ENCODE peak calls at places on chromosomes 6 and 20, in ten cellular contexts. I, G, L, N, J, K, C, W, M and P are unnamed samples. For H3K4me1, the result is how much of the 10 kb centered on the place peaks cover.

GRCh38 chr6:14661188-14661587 is 543.6 kb downstream of the CD83 start:
- DNase-seq in N (peak), I (no peak), J (peak), C (no peak), G (no peak), L (no peak), M (no peak), W (no peak), K (no peak), P (no peak)

GRCh38 chr6:157267109-157267611 is 56.2 kb downstream of the TMEM242 start:
- DNase-seq in J (no peak), M (no peak), I (no peak), L (no peak), W (no peak), C (no peak), G (no peak), N (no peak), K (no peak), P (no peak)

GRCh38 chr6:53151676-53152075 is 3.0 kb upstream of the GCM1 start:
- DNase-seq in G (no peak), K (peak), M (no peak), W (no peak), N (no peak), I (no peak), L (no peak), J (no peak), C (no peak), P (no peak)

GRCh38 chr20:11117808-11118528 is 444.2 kb upstream of the JAG1 start:
- DNase-seq in K (peak), W (no peak), M (peak), L (peak), G (no peak), I (no peak), J (no peak), N (no peak), C (no peak), P (no peak)

GRCh38 chr6:27321370-27321769 is 9.3 kb upstream of the POM121L2 start:
- DNase-seq in L (no peak), I (no peak), M (no peak), W (no peak), J (no peak), G (no peak), C (no peak), N (no peak), K (no peak), P (no peak)

GRCh38 chr20:8547035-8547649 is 415.1 kb downstream of the PLCB1 start:
- DNase-seq in W (no peak), K (no peak), L (no peak), C (no peak), G (no peak), N (no peak), I (no peak), M (no peak), J (no peak), P (no peak)

GRCh38 chr20:36808317-36809257 is 35.0 kb upstream of the DSN1 start:
- DNase-seq in G (peak), L (peak), J (peak), W (peak), M (peak), I (peak), N (no peak), C (peak), K (peak), P (no peak)

GRCh38 chr6:91646649-91647048 is 1059.8 kb upstream of the MAP3K7 start:
- DNase-seq in C (no peak), K (no peak), L (no peak), G (no peak), N (no peak), I (no peak), J (no peak), M (no peak), W (no peak), P (no peak)

GRCh38 chr20:45405566-45406259 is 2.4 kb upstream of the DBNDD2 start:
- DNase-seq in M (peak), W (peak), L (peak), G (no peak), J (no peak), I (no peak), N (peak), C (peak), K (peak), P (no peak)

GRCh38 chr6:87333591-87334181 is 4.6 kb upstream of the GJB7 start:
- DNase-seq in L (no peak), M (no peak), W (no peak), G (no peak), J (peak), C (no peak), K (no peak), I (no peak), N (no peak), P (no peak)

GRCh38 chr20:57281900-57282299 is 15.5 kb upstream of the BMP7 start:
- DNase-seq in I (no peak), M (no peak), W (no peak), C (no peak), N (no peak), G (no peak), L (no peak), J (no peak), K (no peak), P (no peak)

GRCh38 chr6:158047120-158047518 is 65.5 kb downstream of the SYNJ2 start:
- DNase-seq in N (no peak), I (no peak), L (peak), J (peak), M (no peak), G (no peak), C (peak), K (peak), W (no peak), P (no peak)

GRCh38 chr6:39347201-39347600 is 24.7 kb upstream of the KCNK16 start:
- DNase-seq in G (no peak), N (peak), I (no peak), L (no peak), C (no peak), K (no peak), W (no peak), M (no peak), J (no peak), P (no peak)

GRCh38 chr6:7254980-7255825 is 57.8 kb downstream of the SSR1 start:
- DNase-seq in G (peak), N (peak), L (no peak), K (no peak), J (no peak), W (no peak), C (no peak), I (no peak), M (no peak), P (no peak)

GRCh38 chr6:37029249-37029959 is 23.9 kb downstream of the FGD2 start:
- DNase-seq in G (peak), K (peak), J (peak), C (peak), I (peak), M (peak), W (peak), L (peak), N (peak), P (peak)

GRCh38 chr20:45595235-45595634 is 16.2 kb upstream of the WFDC8 start:
- DNase-seq in J (no peak), N (no peak), C (no peak), M (no peak), K (no peak), W (no peak), I (no peak), L (no peak), G (no peak), P (no peak)

GRCh38 chr20:1462001-1462400 is 4.6 kb downstream of the NSFL1C start:
- DNase-seq in L (no peak), I (no peak), C (no peak), W (no peak), M (no peak), J (no peak), G (no peak), K (no peak), N (no peak), P (no peak)

GRCh38 chr6:13368079-13368478 is 39.7 kb upstream of the TBC1D7 start:
- DNase-seq in I (no peak), M (no peak), G (no peak), J (no peak), L (no peak), K (no peak), C (no peak), N (no peak), W (no peak), P (no peak)

GRCh38 chr20:59063358-59064213 is 21.0 kb upstream of the PRELID3B start:
- DNase-seq in N (no peak), W (peak), K (no peak), J (no peak), I (no peak), C (no peak), M (no peak), G (no peak), L (peak), P (no peak)

GRCh38 chr6:19032486-19033295 is 645.5 kb downstream of the RNF144B start:
- DNase-seq in W (no peak), N (no peak), J (no peak), C (no peak), K (no peak), G (no peak), M (no peak), L (no peak), I (no peak), P (no peak)

GRCh38 chr20:50541606-50542041 is 31.4 kb downstream of the PTPN1 start:
- DNase-seq in G (no peak), M (no peak), W (no peak), N (no peak), J (no peak), L (no peak), C (no peak), I (no peak), K (no peak), P (no peak)

GRCh38 chr6:816510-817084 is 123.7 kb upstream of the EXOC2 start:
- DNase-seq in K (no peak), L (no peak), G (no peak), J (no peak), C (no peak), N (no peak), I (no peak), W (no peak), M (no peak), P (no peak)

GRCh38 chr6:41591859-41592502 is 45.8 kb downstream of the FOXP4 start:
- DNase-seq in N (peak), C (peak), J (peak), L (peak), I (peak), M (peak), G (peak), W (peak), K (peak), P (peak)

GRCh38 chr20:13173201-13173600 is 47.9 kb upstream of the ISM1 start:
- DNase-seq in L (no peak), N (no peak), J (no peak), K (peak), G (no peak), M (peak), W (no peak), C (no peak), I (no peak), P (no peak)

GRCh38 chr6:143005816-143006215 is 54.9 kb upstream of the AIG1 start:
- DNase-seq in G (no peak), W (no peak), I (no peak), K (no peak), J (no peak), M (no peak), C (no peak), L (no peak), N (no peak), P (no peak)

GRCh38 chr6:123803862-123804681 is at the start of gene NKAIN2:
- DNase-seq in G (peak), L (peak), C (no peak), M (peak), J (no peak), N (peak), W (peak), I (no peak), K (no peak), P (no peak)

GRCh38 chr20:47262008-47262364 is 94.5 kb downstream of the ZMYND8 start:
- DNase-seq in I (no peak), J (no peak), G (no peak), M (no peak), K (no peak), C (no peak), W (no peak), L (no peak), N (no peak), P (no peak)

DNA sequence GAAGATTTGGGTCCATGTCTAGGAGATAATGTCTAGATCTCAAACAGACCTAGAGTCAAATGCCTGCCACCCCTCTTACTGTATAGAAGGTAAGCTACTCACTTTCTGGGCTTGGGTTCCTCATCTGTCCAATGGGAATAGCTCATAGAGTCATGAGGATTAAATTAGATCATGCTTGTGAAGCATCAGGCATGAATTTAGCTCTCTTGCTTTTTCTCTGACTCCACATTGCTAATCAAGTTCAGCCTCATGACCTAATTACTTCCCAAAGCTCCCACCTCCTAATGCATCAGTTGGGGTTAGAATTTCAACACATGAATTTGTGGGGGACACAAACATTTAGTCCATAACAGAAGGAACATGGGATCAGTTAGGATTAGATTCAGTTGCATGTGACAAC is 4.7 kb upstream of the DDX27 start:
- DNase-seq in G (no peak), M (no peak), W (no peak), C (no peak), I (no peak), K (no peak), N (no peak), J (no peak), L (no peak), P (no peak)
- H3K4me1 ChIP-seq in G (under half), M (under half), W (under half), C (under half), I (under half), K (under half), N (under half), J (under half), L (under half), P (under half)

GRCh38 chr6:10414766-10415592 is at the start of gene TFAP2A:
- DNase-seq in N (no peak), W (no peak), G (no peak), L (no peak), M (peak), I (no peak), C (no peak), K (peak), J (no peak), P (peak)
- H3K4me1 ChIP-seq in N (under half), W (half or more), G (under half), L (under half), M (under half), I (under half), C (under half), K (under half), J (under half), P (under half)

GRCh38 chr6:107579413-107579812 is 89.5 kb downstream of the SOBP start:
- DNase-seq in G (no peak), K (no peak), J (no peak), C (no peak), W (no peak), I (no peak), N (no peak), L (no peak), M (no peak), P (no peak)
- H3K4me1 ChIP-seq in G (under half), K (under half), J (under half), C (under half), W (under half), I (under half), N (under half), L (under half), M (under half), P (under half)

DNA sequence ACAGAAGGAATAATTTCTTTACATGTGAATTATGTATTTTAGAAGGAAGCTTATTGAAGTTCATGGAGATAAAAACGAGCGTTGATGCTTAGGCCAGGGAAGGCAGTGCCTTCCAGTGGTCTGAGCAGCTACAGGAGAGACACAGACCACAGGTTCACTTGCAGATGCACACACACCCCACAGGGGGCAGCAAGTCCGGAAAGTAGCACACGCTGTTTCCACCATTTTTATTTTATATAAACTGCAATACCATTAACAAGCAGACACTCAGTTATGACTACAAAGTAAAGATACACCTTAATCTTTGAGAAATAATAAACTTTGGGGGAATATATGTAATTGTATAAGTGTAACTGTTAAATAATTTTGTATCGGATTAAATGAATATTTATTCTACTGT is 13.5 kb upstream of the DACT2 start:
- DNase-seq in I (no peak), G (no peak), M (peak), N (no peak), C (no peak), K (no peak), W (no peak), J (no peak), L (no peak), P (no peak)
- H3K4me1 ChIP-seq in I (under half), G (under half), M (under half), N (under half), C (under half), K (under half), W (under half), J (under half), L (under half), P (under half)